ENCODE peak calls at places on chromosome 20, in ten cellular contexts. A is AML-193; E is RPMI7951; O is IMR-90; B is COR-L47; C is H54; F is naive thymus-derived CD4-positive, alpha-beta T cell; L is dermis blood vessel endothelial cell; V is SJSA1; G is mesenchymal stem cell. Z is an unnamed sample.

GRCh38 chr20:48584391-48585249 is 243.2 kb downstream of the PREX1 start:
- DNase-seq in A (no peak), E (no peak), O (no peak), B (no peak), C (no peak), F (no peak), L (no peak), V (no peak), G (no peak), Z (peak; percentile 20)

GRCh38 chr20:41830702-41831101 is 212.5 kb upstream of the CHD6 start:
- DNase-seq in A (peak; percentile 6), E (no peak), O (no peak), B (no peak), C (no peak), F (no peak), L (no peak), V (no peak), G (no peak), Z (no peak)

GRCh38 chr20:51810155-51811039 is 8.1 kb upstream of the SALL4 start:
- DNase-seq in A (no peak), E (no peak), O (no peak), B (no peak), C (no peak), F (no peak), L (no peak), V (no peak), G (no peak), Z (no peak)

GRCh38 chr20:1809121-1809520 is 86.1 kb upstream of the SIRPA start:
- DNase-seq in A (no peak), E (peak; percentile 93), O (peak; percentile 92), B (no peak), C (peak; percentile 80), F (no peak), L (peak; percentile 38), V (peak; percentile 79), G (peak; percentile 78), Z (no peak)

GRCh38 chr20:37376324-37376723 is 30.4 kb downstream of the SRC start:
- DNase-seq in A (no peak), E (no peak), O (no peak), B (no peak), C (no peak), F (no peak), L (no peak), V (no peak), G (no peak), Z (no peak)

GRCh38 chr20:63171991-63172390 is 43.9 kb downstream of the YTHDF1 start:
- DNase-seq in A (no peak), E (no peak), O (no peak), B (no peak), C (no peak), F (no peak), L (no peak), V (no peak), G (no peak), Z (no peak)

GRCh38 chr20:23622839-23623343 is 14.9 kb downstream of the CST3 start:
- DNase-seq in A (peak; percentile 2), E (peak; percentile 97), O (peak; percentile 77), B (peak; percentile 12), C (peak; percentile 69), F (no peak), L (peak; percentile 77), V (peak; percentile 91), G (peak; percentile 93), Z (no peak)

GRCh38 chr20:37892001-37892400 is 10.9 kb upstream of the VSTM2L start:
- DNase-seq in A (no peak), E (no peak), O (no peak), B (no peak), C (no peak), F (no peak), L (no peak), V (no peak), G (no peak), Z (no peak)

GRCh38 chr20:19750207-19750606 is 7.9 kb upstream of the RIN2 start:
- DNase-seq in A (no peak), E (no peak), O (no peak), B (no peak), C (no peak), F (no peak), L (no peak), V (peak; percentile 8), G (no peak), Z (peak; percentile 49)

GRCh38 chr20:2874456-2874855 is 1.2 kb downstream of the PTPRA start:
- DNase-seq in A (no peak), E (no peak), O (peak; percentile 39), B (no peak), C (no peak), F (no peak), L (peak; percentile 18), V (no peak), G (peak; percentile 31), Z (no peak)

GRCh38 chr20:24131684-24132083 is 143.1 kb upstream of the GGTLC1 start:
- DNase-seq in A (no peak), E (no peak), O (no peak), B (no peak), C (no peak), F (no peak), L (peak; percentile 61), V (no peak), G (no peak), Z (no peak)

GRCh38 chr20:43837856-43838702 is 76.6 kb upstream of the TOX2 start:
- DNase-seq in A (no peak), E (no peak), O (no peak), B (no peak), C (no peak), F (no peak), L (no peak), V (peak; percentile 36), G (no peak), Z (no peak)

GRCh38 chr20:33840759-33841438 is 29.8 kb downstream of the CHMP4B start:
- DNase-seq in A (no peak), E (no peak), O (no peak), B (no peak), C (no peak), F (no peak), L (no peak), V (no peak), G (no peak), Z (no peak)

GRCh38 chr20:688809-689208 is 13.2 kb upstream of the SCRT2 start:
- DNase-seq in A (no peak), E (no peak), O (peak; percentile 2), B (no peak), C (peak; percentile 54), F (no peak), L (no peak), V (no peak), G (no peak), Z (no peak)

GRCh38 chr20:58542411-58543095 is 27.4 kb upstream of the APCDD1L start:
- DNase-seq in A (no peak), E (peak; percentile 90), O (peak; percentile 36), B (no peak), C (no peak), F (no peak), L (no peak), V (peak; percentile 53), G (peak; percentile 19), Z (no peak)

GRCh38 chr20:13322621-13323020 is 101.5 kb downstream of the ISM1 start:
- DNase-seq in A (no peak), E (no peak), O (no peak), B (no peak), C (no peak), F (no peak), L (no peak), V (no peak), G (no peak), Z (no peak)

GRCh38 chr20:25218109-25218486 is 22.6 kb downstream of the ENTPD6 start:
- DNase-seq in A (no peak), E (no peak), O (no peak), B (no peak), C (no peak), F (no peak), L (no peak), V (no peak), G (no peak), Z (no peak)

GRCh38 chr20:22453244-22454080 is 130.9 kb downstream of the FOXA2 start:
- DNase-seq in A (no peak), E (peak; percentile 40), O (no peak), B (peak; percentile 51), C (peak; percentile 21), F (no peak), L (peak; percentile 52), V (no peak), G (no peak), Z (peak; percentile 19)

GRCh38 chr20:45919951-45920794 is 8.2 kb upstream of the PLTP start:
- DNase-seq in A (no peak), E (no peak), O (peak; percentile 75), B (no peak), C (no peak), F (no peak), L (no peak), V (no peak), G (peak; percentile 36), Z (no peak)

Z was measured in thyroid gland.